ENCODE peak calls at places on chromosomes 7 and 10, in eight cellular contexts. One of them, this sample, is unnamed.

GRCh38 chr10:92181575-92181974 is 109.3 kb downstream of the CPEB3 start:
- DNase-seq in kidney: no peak
- DNase-seq in WERI-Rb-1: no peak
- DNase-seq in H1: no peak
- DNase-seq in thoracic aorta: no peak
- DNase-seq in fibroblast of lung: peak
- DNase-seq in lung: no peak
- DNase-seq in AG10803: no peak
- DNase-seq in this sample: no peak

GRCh38 chr7:1065263-1066260 is 21.2 kb downstream of the GPR146 start:
- DNase-seq in kidney: peak
- DNase-seq in WERI-Rb-1: peak
- DNase-seq in H1: peak
- DNase-seq in thoracic aorta: peak
- DNase-seq in fibroblast of lung: peak
- DNase-seq in lung: peak
- DNase-seq in AG10803: peak
- DNase-seq in this sample: peak

GRCh38 chr7:15505761-15506160 is 56.1 kb downstream of the AGMO start:
- DNase-seq in kidney: no peak
- DNase-seq in WERI-Rb-1: no peak
- DNase-seq in H1: no peak
- DNase-seq in thoracic aorta: no peak
- DNase-seq in fibroblast of lung: no peak
- DNase-seq in lung: no peak
- DNase-seq in AG10803: no peak
- DNase-seq in this sample: no peak

GRCh38 chr7:55158541-55158940 is 139.7 kb downstream of the EGFR start:
- DNase-seq in kidney: no peak
- DNase-seq in WERI-Rb-1: no peak
- DNase-seq in H1: no peak
- DNase-seq in thoracic aorta: no peak
- DNase-seq in fibroblast of lung: no peak
- DNase-seq in lung: no peak
- DNase-seq in AG10803: peak
- DNase-seq in this sample: no peak

GRCh38 chr10:11515596-11516418 is 95.6 kb downstream of the USP6NL start:
- DNase-seq in kidney: no peak
- DNase-seq in WERI-Rb-1: peak
- DNase-seq in H1: no peak
- DNase-seq in thoracic aorta: no peak
- DNase-seq in fibroblast of lung: peak
- DNase-seq in lung: no peak
- DNase-seq in AG10803: peak
- DNase-seq in this sample: peak

GRCh38 chr7:152443586-152443985 is 7.8 kb upstream of the KMT2C start:
- DNase-seq in kidney: no peak
- DNase-seq in WERI-Rb-1: no peak
- DNase-seq in H1: no peak
- DNase-seq in thoracic aorta: no peak
- DNase-seq in fibroblast of lung: no peak
- DNase-seq in lung: no peak
- DNase-seq in AG10803: no peak
- DNase-seq in this sample: no peak

GRCh38 chr10:125023862-125024495 is 82.1 kb downstream of the ZRANB1 start:
- DNase-seq in kidney: peak
- DNase-seq in WERI-Rb-1: peak
- DNase-seq in H1: no peak
- DNase-seq in thoracic aorta: no peak
- DNase-seq in fibroblast of lung: no peak
- DNase-seq in lung: no peak
- DNase-seq in AG10803: peak
- DNase-seq in this sample: no peak

GRCh38 chr10:68576118-68576517 is 16.0 kb downstream of the TET1 start:
- DNase-seq in kidney: no peak
- DNase-seq in WERI-Rb-1: no peak
- DNase-seq in H1: peak
- DNase-seq in thoracic aorta: no peak
- DNase-seq in fibroblast of lung: no peak
- DNase-seq in lung: no peak
- DNase-seq in AG10803: no peak
- DNase-seq in this sample: no peak

GRCh38 chr7:21383217-21383832 is 44.6 kb upstream of the SP4 start:
- DNase-seq in kidney: no peak
- DNase-seq in WERI-Rb-1: no peak
- DNase-seq in H1: no peak
- DNase-seq in thoracic aorta: no peak
- DNase-seq in fibroblast of lung: no peak
- DNase-seq in lung: no peak
- DNase-seq in AG10803: no peak
- DNase-seq in this sample: no peak

GRCh38 chr7:86745019-86745745 is 101.5 kb downstream of the GRM3 start:
- DNase-seq in kidney: no peak
- DNase-seq in WERI-Rb-1: no peak
- DNase-seq in H1: no peak
- DNase-seq in thoracic aorta: no peak
- DNase-seq in fibroblast of lung: no peak
- DNase-seq in lung: no peak
- DNase-seq in AG10803: no peak
- DNase-seq in this sample: no peak

GRCh38 chr7:16062269-16062668 is 359.1 kb downstream of the CRPPA start:
- DNase-seq in kidney: no peak
- DNase-seq in WERI-Rb-1: no peak
- DNase-seq in H1: no peak
- DNase-seq in thoracic aorta: no peak
- DNase-seq in fibroblast of lung: peak
- DNase-seq in lung: no peak
- DNase-seq in AG10803: peak
- DNase-seq in this sample: peak

GRCh38 chr10:95864906-95865813 is 42.6 kb upstream of the CC2D2B start:
- DNase-seq in kidney: no peak
- DNase-seq in WERI-Rb-1: peak
- DNase-seq in H1: no peak
- DNase-seq in thoracic aorta: no peak
- DNase-seq in fibroblast of lung: peak
- DNase-seq in lung: peak
- DNase-seq in AG10803: peak
- DNase-seq in this sample: peak

GRCh38 chr7:52764502-52765169 is 270.8 kb upstream of the POM121L12 start:
- DNase-seq in kidney: no peak
- DNase-seq in WERI-Rb-1: peak
- DNase-seq in H1: no peak
- DNase-seq in thoracic aorta: no peak
- DNase-seq in fibroblast of lung: no peak
- DNase-seq in lung: no peak
- DNase-seq in AG10803: no peak
- DNase-seq in this sample: peak

GRCh38 chr7:55540226-55540858 is 32.0 kb downstream of the VOPP1 start:
- DNase-seq in kidney: peak
- DNase-seq in WERI-Rb-1: no peak
- DNase-seq in H1: no peak
- DNase-seq in thoracic aorta: no peak
- DNase-seq in fibroblast of lung: no peak
- DNase-seq in lung: no peak
- DNase-seq in AG10803: no peak
- DNase-seq in this sample: no peak

GRCh38 chr10:109773288-109773687 is 150.0 kb downstream of the XPNPEP1 start:
- DNase-seq in kidney: no peak
- DNase-seq in WERI-Rb-1: no peak
- DNase-seq in H1: no peak
- DNase-seq in thoracic aorta: no peak
- DNase-seq in fibroblast of lung: no peak
- DNase-seq in lung: no peak
- DNase-seq in AG10803: no peak
- DNase-seq in this sample: no peak

GRCh38 chr10:44385423-44385725 is 477 bp upstream of the CXCL12 start:
- DNase-seq in kidney: peak
- DNase-seq in WERI-Rb-1: no peak
- DNase-seq in H1: no peak
- DNase-seq in thoracic aorta: no peak
- DNase-seq in fibroblast of lung: no peak
- DNase-seq in lung: no peak
- DNase-seq in AG10803: no peak
- DNase-seq in this sample: no peak

GRCh38 chr10:112490543-112490942 is 43.5 kb downstream of the VTI1A start:
- DNase-seq in kidney: no peak
- DNase-seq in WERI-Rb-1: no peak
- DNase-seq in H1: no peak
- DNase-seq in thoracic aorta: no peak
- DNase-seq in fibroblast of lung: peak
- DNase-seq in lung: peak
- DNase-seq in AG10803: peak
- DNase-seq in this sample: peak

GRCh38 chr7:41972776-41973175 is 264.2 kb downstream of the GLI3 start:
- DNase-seq in kidney: no peak
- DNase-seq in WERI-Rb-1: no peak
- DNase-seq in H1: no peak
- DNase-seq in thoracic aorta: no peak
- DNase-seq in fibroblast of lung: no peak
- DNase-seq in lung: no peak
- DNase-seq in AG10803: no peak
- DNase-seq in this sample: no peak

GRCh38 chr7:41976411-41976810 is 260.6 kb downstream of the GLI3 start:
- DNase-seq in kidney: no peak
- DNase-seq in WERI-Rb-1: no peak
- DNase-seq in H1: no peak
- DNase-seq in thoracic aorta: no peak
- DNase-seq in fibroblast of lung: no peak
- DNase-seq in lung: no peak
- DNase-seq in AG10803: no peak
- DNase-seq in this sample: no peak

GRCh38 chr7:41975854-41976253 is 261.2 kb downstream of the GLI3 start:
- DNase-seq in kidney: no peak
- DNase-seq in WERI-Rb-1: no peak
- DNase-seq in H1: no peak
- DNase-seq in thoracic aorta: no peak
- DNase-seq in fibroblast of lung: peak
- DNase-seq in lung: no peak
- DNase-seq in AG10803: peak
- DNase-seq in this sample: peak

GRCh38 chr7:41973331-41973730 is 263.7 kb downstream of the GLI3 start:
- DNase-seq in kidney: no peak
- DNase-seq in WERI-Rb-1: no peak
- DNase-seq in H1: no peak
- DNase-seq in thoracic aorta: no peak
- DNase-seq in fibroblast of lung: no peak
- DNase-seq in lung: no peak
- DNase-seq in AG10803: no peak
- DNase-seq in this sample: no peak

GRCh38 chr7:41974835-41975234 is 262.2 kb downstream of the GLI3 start:
- DNase-seq in kidney: no peak
- DNase-seq in WERI-Rb-1: no peak
- DNase-seq in H1: no peak
- DNase-seq in thoracic aorta: no peak
- DNase-seq in fibroblast of lung: no peak
- DNase-seq in lung: no peak
- DNase-seq in AG10803: no peak
- DNase-seq in this sample: no peak
- TF ChIP-seq CTCF in kidney: no peak
- TF ChIP-seq CTCF in WERI-Rb-1: no peak
- TF ChIP-seq CTCF in H1: no peak
- TF ChIP-seq CTCF in thoracic aorta: no peak
- TF ChIP-seq CTCF in fibroblast of lung: no peak
- TF ChIP-seq CTCF in lung: no peak
- TF ChIP-seq CTCF in AG10803: no peak
- TF ChIP-seq CTCF in this sample: peak

GRCh38 chr7:141877365-141877764 is 36.1 kb upstream of the PRSS37 start:
- DNase-seq in kidney: no peak
- DNase-seq in WERI-Rb-1: no peak
- DNase-seq in H1: no peak
- DNase-seq in thoracic aorta: no peak
- DNase-seq in fibroblast of lung: no peak
- DNase-seq in lung: no peak
- DNase-seq in AG10803: no peak
- DNase-seq in this sample: no peak

GRCh38 chr7:141874787-141875186 is 33.5 kb upstream of the PRSS37 start:
- DNase-seq in kidney: no peak
- DNase-seq in WERI-Rb-1: no peak
- DNase-seq in H1: no peak
- DNase-seq in thoracic aorta: no peak
- DNase-seq in fibroblast of lung: no peak
- DNase-seq in lung: no peak
- DNase-seq in AG10803: no peak
- DNase-seq in this sample: no peak

GRCh38 chr7:141876371-141876770 is 35.1 kb upstream of the PRSS37 start:
- DNase-seq in kidney: no peak
- DNase-seq in WERI-Rb-1: no peak
- DNase-seq in H1: no peak
- DNase-seq in thoracic aorta: no peak
- DNase-seq in fibroblast of lung: no peak
- DNase-seq in lung: no peak
- DNase-seq in AG10803: no peak
- DNase-seq in this sample: no peak

GRCh38 chr7:141875453-141875852 is 34.2 kb upstream of the PRSS37 start:
- DNase-seq in kidney: no peak
- DNase-seq in WERI-Rb-1: no peak
- DNase-seq in H1: no peak
- DNase-seq in thoracic aorta: no peak
- DNase-seq in fibroblast of lung: no peak
- DNase-seq in lung: no peak
- DNase-seq in AG10803: no peak
- DNase-seq in this sample: no peak

GRCh38 chr7:141872931-141873330 is 31.6 kb upstream of the PRSS37 start:
- DNase-seq in kidney: no peak
- DNase-seq in WERI-Rb-1: no peak
- DNase-seq in H1: no peak
- DNase-seq in thoracic aorta: no peak
- DNase-seq in fibroblast of lung: no peak
- DNase-seq in lung: no peak
- DNase-seq in AG10803: no peak
- DNase-seq in this sample: no peak
- H3K4me3 ChIP-seq in kidney: no peak
- H3K4me3 ChIP-seq in WERI-Rb-1: no peak
- H3K4me3 ChIP-seq in H1: no peak
- H3K4me3 ChIP-seq in thoracic aorta: no peak
- H3K4me3 ChIP-seq in fibroblast of lung: no peak
- H3K4me3 ChIP-seq in lung: no peak
- H3K4me3 ChIP-seq in AG10803: no peak
- H3K4me3 ChIP-seq in this sample: no peak

GRCh38 chr7:36987363-36987724 is 263.1 kb upstream of the AOAH start:
- DNase-seq in kidney: no peak
- DNase-seq in WERI-Rb-1: no peak
- DNase-seq in H1: no peak
- DNase-seq in thoracic aorta: no peak
- DNase-seq in fibroblast of lung: no peak
- DNase-seq in lung: no peak
- DNase-seq in AG10803: no peak
- DNase-seq in this sample: no peak
- TF ChIP-seq CTCF in kidney: no peak
- TF ChIP-seq CTCF in WERI-Rb-1: no peak
- TF ChIP-seq CTCF in H1: no peak
- TF ChIP-seq CTCF in thoracic aorta: no peak
- TF ChIP-seq CTCF in fibroblast of lung: no peak
- TF ChIP-seq CTCF in lung: no peak
- TF ChIP-seq CTCF in AG10803: no peak
- TF ChIP-seq CTCF in this sample: no peak

DNA sequence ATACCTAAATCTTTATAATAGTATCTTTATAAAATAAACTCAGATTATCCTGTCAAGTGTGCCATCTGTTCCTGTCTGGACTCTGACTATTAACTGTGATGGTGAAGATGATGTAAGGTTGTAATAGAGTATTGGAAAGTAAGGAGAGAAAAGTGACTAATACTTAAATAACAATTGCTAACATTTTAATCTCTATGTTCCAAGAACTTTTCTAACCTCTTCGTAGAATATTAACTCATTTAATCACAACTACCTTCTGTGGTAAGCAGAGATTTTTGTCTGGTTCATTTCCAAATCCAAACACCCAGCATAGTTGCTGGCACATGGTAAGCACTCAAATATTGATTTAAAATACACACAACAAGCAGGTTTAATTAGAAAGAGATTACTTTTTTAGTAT is 2.5 kb downstream of the TNPO3 start:
- DNase-seq in kidney: no peak
- DNase-seq in WERI-Rb-1: no peak
- DNase-seq in H1: no peak
- DNase-seq in thoracic aorta: no peak
- DNase-seq in fibroblast of lung: no peak
- DNase-seq in lung: no peak
- DNase-seq in AG10803: no peak
- DNase-seq in this sample: no peak
- H3K4me3 ChIP-seq in kidney: no peak
- H3K4me3 ChIP-seq in WERI-Rb-1: no peak
- H3K4me3 ChIP-seq in H1: no peak
- H3K4me3 ChIP-seq in thoracic aorta: no peak
- H3K4me3 ChIP-seq in fibroblast of lung: no peak
- H3K4me3 ChIP-seq in lung: no peak
- H3K4me3 ChIP-seq in AG10803: no peak
- H3K4me3 ChIP-seq in this sample: no peak